ENCODE peak calls at places on chromosomes 1 and 21, in ten cellular contexts. One of them, this sample, is unnamed.

GRCh38 chr1:177021741-177022140 is 142.8 kb downstream of the ASTN1 start:
- DNase-seq in CD8-positive, alpha-beta T cell: no peak
- DNase-seq in NB4: no peak
- DNase-seq in endothelial cell: no peak
- DNase-seq in right cardiac atrium: no peak
- DNase-seq in OCI-LY7: no peak
- DNase-seq in erythroblast: no peak
- DNase-seq in LoVo: no peak
- DNase-seq in fibroblast of the conjunctiva: no peak
- DNase-seq in heart left ventricle: no peak
- DNase-seq in this sample: no peak

GRCh38 chr21:33473344-33473743 is 6.4 kb downstream of the TMEM50B start:
- DNase-seq in CD8-positive, alpha-beta T cell: no peak
- DNase-seq in NB4: no peak
- DNase-seq in endothelial cell: no peak
- DNase-seq in right cardiac atrium: no peak
- DNase-seq in OCI-LY7: no peak
- DNase-seq in erythroblast: no peak
- DNase-seq in LoVo: no peak
- DNase-seq in fibroblast of the conjunctiva: no peak
- DNase-seq in heart left ventricle: no peak
- DNase-seq in this sample: no peak

GRCh38 chr1:39087109-39087834 is 61.1 kb downstream of the NDUFS5 start:
- DNase-seq in CD8-positive, alpha-beta T cell: no peak
- DNase-seq in NB4: peak
- DNase-seq in endothelial cell: no peak
- DNase-seq in right cardiac atrium: no peak
- DNase-seq in OCI-LY7: no peak
- DNase-seq in erythroblast: no peak
- DNase-seq in LoVo: no peak
- DNase-seq in fibroblast of the conjunctiva: peak
- DNase-seq in heart left ventricle: no peak
- DNase-seq in this sample: no peak

GRCh38 chr1:169322138-169322537 is 45.5 kb downstream of the NME7 start:
- DNase-seq in CD8-positive, alpha-beta T cell: no peak
- DNase-seq in NB4: no peak
- DNase-seq in endothelial cell: no peak
- DNase-seq in right cardiac atrium: no peak
- DNase-seq in OCI-LY7: no peak
- DNase-seq in erythroblast: no peak
- DNase-seq in LoVo: no peak
- DNase-seq in fibroblast of the conjunctiva: no peak
- DNase-seq in heart left ventricle: no peak
- DNase-seq in this sample: no peak

GRCh38 chr1:201712387-201713092 is 116.4 kb upstream of the IPO9 start:
- DNase-seq in CD8-positive, alpha-beta T cell: no peak
- DNase-seq in NB4: no peak
- DNase-seq in endothelial cell: no peak
- DNase-seq in right cardiac atrium: peak
- DNase-seq in OCI-LY7: no peak
- DNase-seq in erythroblast: no peak
- DNase-seq in LoVo: no peak
- DNase-seq in fibroblast of the conjunctiva: no peak
- DNase-seq in heart left ventricle: peak
- DNase-seq in this sample: no peak

GRCh38 chr1:53957231-53957818 is 11.2 kb downstream of the LRRC42 start:
- DNase-seq in CD8-positive, alpha-beta T cell: no peak
- DNase-seq in NB4: no peak
- DNase-seq in endothelial cell: no peak
- DNase-seq in right cardiac atrium: no peak
- DNase-seq in OCI-LY7: no peak
- DNase-seq in erythroblast: peak
- DNase-seq in LoVo: peak
- DNase-seq in fibroblast of the conjunctiva: no peak
- DNase-seq in heart left ventricle: no peak
- DNase-seq in this sample: peak

GRCh38 chr21:27818847-27819246 is 852.0 kb upstream of the ADAMTS5 start:
- DNase-seq in CD8-positive, alpha-beta T cell: no peak
- DNase-seq in NB4: no peak
- DNase-seq in endothelial cell: no peak
- DNase-seq in right cardiac atrium: no peak
- DNase-seq in OCI-LY7: no peak
- DNase-seq in erythroblast: no peak
- DNase-seq in LoVo: no peak
- DNase-seq in fibroblast of the conjunctiva: no peak
- DNase-seq in heart left ventricle: no peak
- DNase-seq in this sample: no peak

GRCh38 chr1:210815641-210816040 is 318.3 kb downstream of the KCNH1 start:
- DNase-seq in CD8-positive, alpha-beta T cell: no peak
- DNase-seq in NB4: no peak
- DNase-seq in endothelial cell: no peak
- DNase-seq in right cardiac atrium: no peak
- DNase-seq in OCI-LY7: no peak
- DNase-seq in erythroblast: no peak
- DNase-seq in LoVo: no peak
- DNase-seq in fibroblast of the conjunctiva: no peak
- DNase-seq in heart left ventricle: no peak
- DNase-seq in this sample: no peak